ENCODE peak calls at places on chromosome 19, in five cellular contexts. X, Z, T, F and A are unnamed samples.

GRCh38 chr19:49701271-49701786 is 10.4 kb downstream of the CPT1C start:
- DNase-seq in X (no peak), Z (no peak), T (no peak), F (no peak), A (no peak)

GRCh38 chr19:39160889-39161672 is 35.5 kb downstream of the PAK4 start:
- DNase-seq in X (no peak), Z (no peak), T (no peak), F (no peak), A (peak; percentile 47)

GRCh38 chr19:7507884-7508283 is 8.0 kb upstream of the ZNF358 start:
- DNase-seq in X (no peak), Z (no peak), T (peak; percentile 52), F (peak; percentile 55), A (peak; percentile 80)

GRCh38 chr19:19297759-19298158 is 22.6 kb downstream of the SUGP1 start:
- DNase-seq in X (no peak), Z (no peak), T (no peak), F (no peak), A (no peak)

GRCh38 chr19:7677664-7678311 is 898 bp downstream of the MCEMP1 start:
- DNase-seq in X (no peak), Z (no peak), T (no peak), F (no peak), A (no peak)

GRCh38 chr19:34215666-34216038 is 38.7 kb upstream of the GARRE1 start:
- DNase-seq in X (no peak), Z (no peak), T (no peak), F (no peak), A (no peak)

GRCh38 chr19:33535176-33535575 is 13.6 kb upstream of the PEPD start:
- DNase-seq in X (no peak), Z (no peak), T (no peak), F (peak; percentile 9), A (peak; percentile 34)

GRCh38 chr19:2479556-2480194 is 3.7 kb downstream of the GADD45B start:
- DNase-seq in X (no peak), Z (no peak), T (no peak), F (no peak), A (no peak)

GRCh38 chr19:29860492-29860891 is 48.7 kb downstream of the CCNE1 start:
- DNase-seq in X (no peak), Z (no peak), T (peak; percentile 24), F (no peak), A (no peak)

GRCh38 chr19:23770672-23771250 is 12.1 kb upstream of the ZNF681 start:
- DNase-seq in X (no peak), Z (no peak), T (no peak), F (no peak), A (no peak)

GRCh38 chr19:30344446-30345425 is 27.4 kb upstream of the ZNF536 start:
- DNase-seq in X (no peak), Z (no peak), T (no peak), F (no peak), A (no peak)

GRCh38 chr19:2887391-2887914 is 13.3 kb upstream of the ZNF57 start:
- DNase-seq in X (no peak), Z (no peak), T (no peak), F (peak; percentile 31), A (peak; percentile 61)

GRCh38 chr19:1250374-1251232 is 2.2 kb downstream of the MIDN start:
- DNase-seq in X (peak; percentile 58), Z (no peak), T (peak; percentile 67), F (no peak), A (peak; percentile 60)

GRCh38 chr19:55179570-55180484 is at the start of gene SYT5:
- DNase-seq in X (no peak), Z (peak; percentile 47), T (peak; percentile 82), F (no peak), A (no peak)

GRCh38 chr19:3387645-3388589 is 21.5 kb downstream of the NFIC start:
- DNase-seq in X (no peak), Z (no peak), T (no peak), F (no peak), A (peak; percentile 39)

GRCh38 chr19:27964165-27964564 is 1248.8 kb downstream of the UQCRFS1 start:
- DNase-seq in X (no peak), Z (no peak), T (no peak), F (no peak), A (no peak)

GRCh38 chr19:39200066-39200817 is 3.5 kb downstream of the NCCRP1 start:
- DNase-seq in X (no peak), Z (no peak), T (no peak), F (no peak), A (no peak)

GRCh38 chr19:17243854-17244617 is 1.7 kb downstream of the NR2F6 start:
- DNase-seq in X (no peak), Z (no peak), T (no peak), F (no peak), A (peak; percentile 20)

GRCh38 chr19:53432088-53432661 is 391 bp downstream of the ZNF761 start:
- DNase-seq in X (peak; percentile 0), Z (no peak), T (peak; percentile 46), F (no peak), A (peak; percentile 13)

GRCh38 chr19:44752816-44753618 is 4.5 kb downstream of the BCL3 start:
- DNase-seq in X (peak; percentile 96), Z (peak; percentile 95), T (peak; percentile 98), F (peak; percentile 89), A (peak; percentile 99)

GRCh38 chr19:10706990-10707389 is 5.8 kb downstream of the QTRT1 start:
- DNase-seq in X (no peak), Z (no peak), T (no peak), F (no peak), A (peak; percentile 55)

GRCh38 chr19:46704379-46705076 is 12.4 kb downstream of the PRKD2 start:
- DNase-seq in X (peak; percentile 43), Z (peak; percentile 77), T (peak; percentile 93), F (no peak), A (no peak)